ENCODE peak calls at places on chromosomes 13 and 19, in eight cellular contexts. One of them, this sample, is unnamed.

GRCh38 chr13:58882556-58882955 is 1251.0 kb downstream of the PCDH17 start:
- DNase-seq in EL: no peak
- DNase-seq in NAMALWA: no peak
- DNase-seq in iris pigment epithelial cell: no peak
- DNase-seq in GM10248: no peak
- DNase-seq in ureter: no peak
- DNase-seq in HEK293T: no peak
- DNase-seq in left lung: no peak
- DNase-seq in this sample: no peak

GRCh38 chr13:50909605-50910482 is at the start of gene RNASEH2B:
- DNase-seq in iris pigment epithelial cell: peak
- DNase-seq in ureter: peak
- DNase-seq in NAMALWA: peak
- DNase-seq in HEK293T: peak
- DNase-seq in EL: peak
- DNase-seq in GM10248: peak
- DNase-seq in left lung: peak
- DNase-seq in this sample: peak

GRCh38 chr13:30581582-30581981 is 36.1 kb upstream of the USPL1 start:
- DNase-seq in EL: peak
- DNase-seq in ureter: no peak
- DNase-seq in NAMALWA: peak
- DNase-seq in HEK293T: no peak
- DNase-seq in left lung: no peak
- DNase-seq in iris pigment epithelial cell: peak
- DNase-seq in GM10248: peak
- DNase-seq in this sample: no peak

GRCh38 chr13:76129305-76130040 is 493.3 kb downstream of the LMO7 start:
- DNase-seq in left lung: no peak
- DNase-seq in ureter: no peak
- DNase-seq in GM10248: no peak
- DNase-seq in NAMALWA: no peak
- DNase-seq in iris pigment epithelial cell: no peak
- DNase-seq in HEK293T: no peak
- DNase-seq in EL: no peak
- DNase-seq in this sample: no peak

GRCh38 chr19:14118165-14119051 is 846 bp upstream of the PRKACA start:
- DNase-seq in EL: peak
- DNase-seq in NAMALWA: peak
- DNase-seq in HEK293T: no peak
- DNase-seq in GM10248: no peak
- DNase-seq in left lung: peak
- DNase-seq in iris pigment epithelial cell: peak
- DNase-seq in ureter: peak
- DNase-seq in this sample: peak

GRCh38 chr13:113668491-113668971 is 1.5 kb downstream of the GRK1 start:
- DNase-seq in left lung: peak
- DNase-seq in ureter: no peak
- DNase-seq in GM10248: no peak
- DNase-seq in EL: no peak
- DNase-seq in NAMALWA: no peak
- DNase-seq in HEK293T: no peak
- DNase-seq in iris pigment epithelial cell: no peak
- DNase-seq in this sample: no peak

GRCh38 chr19:277581-278165 is 13.5 kb downstream of the PLPP2 start:
- DNase-seq in EL: no peak
- DNase-seq in HEK293T: no peak
- DNase-seq in iris pigment epithelial cell: peak
- DNase-seq in NAMALWA: no peak
- DNase-seq in left lung: no peak
- DNase-seq in ureter: no peak
- DNase-seq in GM10248: no peak
- DNase-seq in this sample: no peak

GRCh38 chr19:17751103-17751911 is at the start of gene FCHO1:
- DNase-seq in HEK293T: no peak
- DNase-seq in EL: no peak
- DNase-seq in GM10248: peak
- DNase-seq in iris pigment epithelial cell: no peak
- DNase-seq in left lung: peak
- DNase-seq in NAMALWA: peak
- DNase-seq in ureter: peak
- DNase-seq in this sample: no peak

GRCh38 chr19:14555918-14556661 is 15.8 kb downstream of the NDUFB7 start:
- DNase-seq in NAMALWA: no peak
- DNase-seq in GM10248: no peak
- DNase-seq in EL: peak
- DNase-seq in ureter: no peak
- DNase-seq in HEK293T: no peak
- DNase-seq in left lung: no peak
- DNase-seq in iris pigment epithelial cell: peak
- DNase-seq in this sample: no peak

GRCh38 chr19:48353682-48354081 is 10.1 kb downstream of the TMEM143 start:
- DNase-seq in left lung: no peak
- DNase-seq in EL: peak
- DNase-seq in ureter: no peak
- DNase-seq in NAMALWA: no peak
- DNase-seq in HEK293T: no peak
- DNase-seq in iris pigment epithelial cell: no peak
- DNase-seq in GM10248: no peak
- DNase-seq in this sample: no peak

GRCh38 chr19:42088471-42089190 is 12.7 kb downstream of the ZNF574 start:
- DNase-seq in NAMALWA: no peak
- DNase-seq in ureter: no peak
- DNase-seq in EL: peak
- DNase-seq in HEK293T: no peak
- DNase-seq in GM10248: no peak
- DNase-seq in left lung: no peak
- DNase-seq in iris pigment epithelial cell: peak
- DNase-seq in this sample: no peak